ENCODE peak calls at places on chromosomes 7 and 10, in eight cellular contexts. Y is BE2C, F is NCI-H1105 treated with DMSO at 0.1 percent for 48 hours, E is lung, V is T-helper 1 cell, C is germinal center, A is H9, O is neural crest cell. G is an unnamed sample.

GRCh38 chr10:95430231-95430951 is 130.8 kb downstream of the SORBS1 start:
- DNase-seq in V (no peak), Y (peak), F (peak), E (peak), C (peak), A (peak), O (peak), G (peak)

GRCh38 chr7:115558186-115558585 is 472.4 kb downstream of the TFEC start:
- DNase-seq in E (no peak), V (no peak), O (no peak), C (no peak), A (no peak), Y (no peak), F (no peak), G (no peak)

GRCh38 chr10:12259988-12260387 is 64.0 kb downstream of the CDC123 start:
- DNase-seq in V (no peak), C (no peak), A (no peak), Y (no peak), O (no peak), F (no peak), E (no peak), G (no peak)

GRCh38 chr10:91032614-91033248 is 111.8 kb upstream of the ANKRD1 start:
- DNase-seq in F (no peak), A (no peak), C (no peak), O (no peak), E (no peak), V (no peak), Y (peak), G (no peak)

GRCh38 chr7:117837841-117838240 is 35.4 kb downstream of the CTTNBP2 start:
- DNase-seq in C (no peak), E (no peak), A (no peak), V (no peak), O (no peak), F (no peak), Y (no peak), G (no peak)

GRCh38 chr7:1749864-1750466 is 79.9 kb downstream of the ELFN1 start:
- DNase-seq in V (no peak), A (no peak), F (no peak), O (no peak), Y (no peak), E (no peak), C (no peak), G (no peak)

GRCh38 chr7:1950623-1951523 is 280.8 kb downstream of the ELFN1 start:
- DNase-seq in O (no peak), C (no peak), E (no peak), V (no peak), F (no peak), A (no peak), Y (peak), G (no peak)

GRCh38 chr10:112607506-112607905 is 160.5 kb downstream of the VTI1A start:
- DNase-seq in F (no peak), C (no peak), O (no peak), A (no peak), V (no peak), Y (no peak), E (no peak), G (no peak)

GRCh38 chr10:514137-514671 is 175.3 kb downstream of the DIP2C start:
- DNase-seq in C (no peak), F (peak), E (peak), V (no peak), Y (no peak), O (no peak), A (no peak), G (no peak)

GRCh38 chr7:116834815-116835533 is 27.4 kb upstream of the CAPZA2 start:
- DNase-seq in Y (no peak), C (no peak), O (no peak), A (no peak), E (no peak), F (no peak), V (no peak), G (no peak)

GRCh38 chr7:151400626-151401315 is 9.1 kb downstream of the WDR86 start:
- DNase-seq in A (no peak), E (no peak), F (no peak), C (peak), O (no peak), Y (no peak), V (no peak), G (no peak)

GRCh38 chr7:79988642-79989041 is 146.0 kb upstream of the GNAI1 start:
- DNase-seq in A (no peak), V (no peak), C (no peak), E (no peak), F (no peak), Y (no peak), O (no peak), G (no peak)

GRCh38 chr10:96587255-96588059 is 645 bp upstream of the TM9SF3 start:
- DNase-seq in A (no peak), Y (no peak), E (peak), O (no peak), C (peak), V (peak), F (peak), G (no peak)

GRCh38 chr10:21972584-21972983 is 30.9 kb downstream of the DNAJC1 start:
- DNase-seq in Y (no peak), V (no peak), C (no peak), O (no peak), E (no peak), A (no peak), F (no peak), G (no peak)

GRCh38 chr10:6053816-6054581 is 8.2 kb downstream of the IL2RA start:
- DNase-seq in A (no peak), E (peak), C (no peak), F (no peak), Y (no peak), V (no peak), O (no peak), G (no peak)

GRCh38 chr10:34018129-34018528 is 683.7 kb upstream of the NRP1 start:
- DNase-seq in C (no peak), F (no peak), E (no peak), A (no peak), O (no peak), V (no peak), Y (no peak), G (no peak)

GRCh38 chr10:30918651-30919050 is 113.0 kb downstream of the ZNF438 start:
- DNase-seq in C (no peak), O (no peak), V (no peak), E (no peak), Y (no peak), F (no peak), A (no peak), G (no peak)

GRCh38 chr7:11355571-11355970 is 381.9 kb downstream of the PHF14 start:
- DNase-seq in E (no peak), V (no peak), C (no peak), O (no peak), Y (no peak), F (no peak), A (no peak), G (no peak)

GRCh38 chr7:139747662-139748372 is 30.0 kb downstream of the HIPK2 start:
- DNase-seq in V (no peak), C (no peak), A (no peak), F (no peak), O (no peak), E (no peak), Y (no peak), G (no peak)

GRCh38 chr7:19024261-19024660 is 93.2 kb downstream of the TWIST1 start:
- DNase-seq in C (no peak), E (no peak), Y (no peak), F (no peak), O (no peak), V (no peak), A (no peak), G (no peak)

GRCh38 chr10:43315535-43316245 is 48.8 kb upstream of the RASGEF1A start:
- DNase-seq in F (no peak), C (no peak), Y (no peak), E (no peak), V (no peak), O (no peak), A (no peak), G (no peak)

GRCh38 chr7:34131371-34131770 is 226.0 kb downstream of the BMPER start:
- DNase-seq in V (no peak), C (no peak), F (no peak), A (no peak), E (no peak), O (no peak), Y (no peak), G (no peak)

GRCh38 chr7:27921081-27921836 is 181.3 kb downstream of the TAX1BP1 start:
- DNase-seq in C (peak), O (peak), F (peak), A (no peak), Y (peak), V (no peak), E (no peak), G (peak)

GRCh38 chr10:100653957-100654834 is 91.2 kb upstream of the PAX2 start:
- DNase-seq in O (peak), A (peak), C (peak), Y (peak), E (no peak), F (peak), V (no peak), G (peak)

GRCh38 chr10:101968286-101968685 is 87.7 kb downstream of the ARMH3 start:
- DNase-seq in C (no peak), O (no peak), Y (no peak), E (no peak), V (no peak), F (no peak), A (no peak), G (no peak)

GRCh38 chr7:116863168-116863670 is 832 bp downstream of the CAPZA2 start:
- DNase-seq in Y (peak), C (peak), E (peak), V (no peak), A (no peak), O (no peak), F (peak), G (peak)

GRCh38 chr10:92419740-92420553 is 129.0 kb downstream of the MARCHF5 start:
- DNase-seq in E (peak), C (peak), Y (no peak), F (no peak), O (no peak), V (no peak), A (peak), G (no peak)

GRCh38 chr10:1398626-1399410 is 338.5 kb downstream of the ADARB2 start:
- DNase-seq in C (no peak), Y (no peak), F (no peak), V (no peak), E (no peak), A (no peak), O (no peak), G (no peak)

GRCh38 chr10:87619705-87620104 is 40.0 kb upstream of the PAPSS2 start:
- DNase-seq in C (no peak), V (no peak), E (peak), A (no peak), F (no peak), O (no peak), Y (no peak), G (no peak)

GRCh38 chr10:130188195-130189175 is 52.3 kb downstream of the GLRX3 start:
- DNase-seq in O (no peak), A (no peak), Y (no peak), F (no peak), C (no peak), E (no peak), V (no peak), G (no peak)

GRCh38 chr7:51430480-51431086 is 114.0 kb upstream of the COBL start:
- DNase-seq in O (peak), F (peak), E (no peak), V (no peak), C (peak), A (no peak), Y (peak), G (peak)

GRCh38 chr7:21580073-21580521 is 37.3 kb downstream of the DNAH11 start:
- DNase-seq in A (no peak), C (no peak), E (no peak), F (peak), O (no peak), Y (no peak), V (no peak), G (no peak)

G was measured in HEK293T.